ENCODE peak calls at places on chromosomes 11 and 22, in ten cellular contexts. W is dorsolateral prefrontal cortex, M is lower leg skin, G is epithelial cell of esophagus, V is ovary, D is brain microvascular endothelial cell, A is psoas muscle, P is foreskin fibroblast, Q is A549, H is GM23338. C is an unnamed sample.
A peak's percentile ranks its signal among the peaks of the same experiment; 100 is the strongest.

GRCh38 chr11:82858556-82859091 is 41.6 kb downstream of the PRCP start:
- DNase-seq in W (no peak), M (no peak), G (peak; percentile 26), V (no peak), D (peak; percentile 54), A (no peak), P (peak; percentile 60), Q (no peak), H (no peak), C (peak; percentile 23)

GRCh38 chr11:73493838-73494598 is 103.9 kb downstream of the FAM168A start:
- DNase-seq in W (no peak), M (peak; percentile 15), G (peak; percentile 88), V (no peak), D (peak; percentile 80), A (no peak), P (peak; percentile 85), Q (no peak), H (peak; percentile 84), C (peak; percentile 27)

GRCh38 chr22:48720662-48721393 is 1106.8 kb downstream of the BRD1 start:
- DNase-seq in W (peak; percentile 26), M (no peak), G (no peak), V (no peak), D (no peak), A (no peak), P (no peak), Q (no peak), H (no peak), C (no peak)

GRCh38 chr22:38079804-38080203 is 4.2 kb downstream of the SLC16A8 start:
- DNase-seq in W (no peak), M (no peak), G (no peak), V (no peak), D (no peak), A (no peak), P (no peak), Q (no peak), H (no peak), C (no peak)

GRCh38 chr22:22487059-22487458 is 21.5 kb downstream of the ZNF280B start:
- DNase-seq in W (no peak), M (no peak), G (no peak), V (no peak), D (no peak), A (no peak), P (no peak), Q (no peak), H (no peak), C (no peak)

GRCh38 chr11:129286813-129287212 is 88.8 kb upstream of the BARX2 start:
- DNase-seq in W (no peak), M (no peak), G (no peak), V (no peak), D (no peak), A (no peak), P (no peak), Q (no peak), H (no peak), C (no peak)

GRCh38 chr11:122271167-122271566 is 155.2 kb upstream of the BLID start:
- DNase-seq in W (no peak), M (no peak), G (no peak), V (no peak), D (no peak), A (no peak), P (no peak), Q (no peak), H (no peak), C (no peak)

GRCh38 chr11:43557553-43558031 is 122.9 kb upstream of the HSD17B12 start:
- DNase-seq in W (no peak), M (no peak), G (no peak), V (peak; percentile 57), D (no peak), A (no peak), P (no peak), Q (no peak), H (peak; percentile 67), C (no peak)

GRCh38 chr11:105137286-105137685 is 2.3 kb downstream of the CARD18 start:
- DNase-seq in W (no peak), M (no peak), G (peak; percentile 63), V (no peak), D (peak; percentile 51), A (no peak), P (no peak), Q (no peak), H (no peak), C (no peak)

GRCh38 chr11:120646206-120646605 is 134.7 kb downstream of the GRIK4 start:
- DNase-seq in W (no peak), M (no peak), G (no peak), V (no peak), D (no peak), A (no peak), P (no peak), Q (no peak), H (peak; percentile 52), C (no peak)

GRCh38 chr11:61695917-61696316 is 15.7 kb downstream of the DAGLA start:
- DNase-seq in W (peak; percentile 71), M (peak; percentile 78), G (peak; percentile 87), V (peak; percentile 81), D (peak; percentile 75), A (peak; percentile 86), P (peak; percentile 57), Q (peak; percentile 83), H (peak; percentile 68), C (no peak)

GRCh38 chr11:73157141-73158010 is 15.3 kb upstream of the FCHSD2 start:
- DNase-seq in W (no peak), M (no peak), G (no peak), V (peak; percentile 66), D (peak; percentile 59), A (peak; percentile 49), P (peak; percentile 74), Q (no peak), H (no peak), C (peak; percentile 61)

GRCh38 chr22:17921871-17922821 is 102.2 kb downstream of the MICAL3 start:
- DNase-seq in W (no peak), M (no peak), G (peak; percentile 68), V (peak; percentile 39), D (no peak), A (no peak), P (no peak), Q (no peak), H (peak; percentile 95), C (no peak)

GRCh38 chr11:17892409-17892808 is 120.4 kb downstream of the SERGEF start:
- DNase-seq in W (no peak), M (no peak), G (peak; percentile 5), V (no peak), D (no peak), A (no peak), P (no peak), Q (no peak), H (no peak), C (no peak)

GRCh38 chr11:17894929-17895658 is 117.8 kb downstream of the SERGEF start:
- DNase-seq in W (peak; percentile 64), M (no peak), G (no peak), V (no peak), D (no peak), A (no peak), P (no peak), Q (no peak), H (no peak), C (no peak)

GRCh38 chr11:17887779-17888178 is 125.1 kb downstream of the SERGEF start:
- DNase-seq in W (no peak), M (no peak), G (no peak), V (no peak), D (peak; percentile 54), A (no peak), P (peak; percentile 6), Q (no peak), H (peak; percentile 78), C (no peak)

DNA sequence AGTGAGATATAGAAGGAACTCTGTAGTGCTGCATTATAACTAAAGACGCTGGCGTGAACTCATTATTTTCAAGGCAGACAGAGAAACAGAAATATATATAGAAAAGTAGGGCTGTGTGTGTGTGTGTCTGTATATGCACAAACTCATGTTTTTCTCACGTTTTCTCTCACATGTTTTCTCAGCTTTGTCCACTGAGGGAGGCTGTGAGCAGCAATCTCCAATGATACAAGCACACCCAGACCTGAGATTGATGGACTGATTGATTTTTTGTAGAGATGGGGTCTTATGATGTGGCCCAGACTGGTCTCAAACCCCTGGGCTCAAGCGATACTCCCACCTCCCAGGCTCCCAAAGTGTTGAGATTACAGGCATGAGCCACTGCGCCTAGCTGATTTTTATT is 122.5 kb downstream of the SERGEF start:
- DNase-seq in W (no peak), M (no peak), G (no peak), V (no peak), D (no peak), A (no peak), P (no peak), Q (no peak), H (peak; percentile 46), C (no peak)
- TF ChIP-seq CTCF in W (no peak), M (no peak), G (no peak), V (no peak), D (no peak), A (no peak), P (peak; percentile 27), Q (no peak), H (peak; percentile 14), C (peak; percentile 40)

DNA sequence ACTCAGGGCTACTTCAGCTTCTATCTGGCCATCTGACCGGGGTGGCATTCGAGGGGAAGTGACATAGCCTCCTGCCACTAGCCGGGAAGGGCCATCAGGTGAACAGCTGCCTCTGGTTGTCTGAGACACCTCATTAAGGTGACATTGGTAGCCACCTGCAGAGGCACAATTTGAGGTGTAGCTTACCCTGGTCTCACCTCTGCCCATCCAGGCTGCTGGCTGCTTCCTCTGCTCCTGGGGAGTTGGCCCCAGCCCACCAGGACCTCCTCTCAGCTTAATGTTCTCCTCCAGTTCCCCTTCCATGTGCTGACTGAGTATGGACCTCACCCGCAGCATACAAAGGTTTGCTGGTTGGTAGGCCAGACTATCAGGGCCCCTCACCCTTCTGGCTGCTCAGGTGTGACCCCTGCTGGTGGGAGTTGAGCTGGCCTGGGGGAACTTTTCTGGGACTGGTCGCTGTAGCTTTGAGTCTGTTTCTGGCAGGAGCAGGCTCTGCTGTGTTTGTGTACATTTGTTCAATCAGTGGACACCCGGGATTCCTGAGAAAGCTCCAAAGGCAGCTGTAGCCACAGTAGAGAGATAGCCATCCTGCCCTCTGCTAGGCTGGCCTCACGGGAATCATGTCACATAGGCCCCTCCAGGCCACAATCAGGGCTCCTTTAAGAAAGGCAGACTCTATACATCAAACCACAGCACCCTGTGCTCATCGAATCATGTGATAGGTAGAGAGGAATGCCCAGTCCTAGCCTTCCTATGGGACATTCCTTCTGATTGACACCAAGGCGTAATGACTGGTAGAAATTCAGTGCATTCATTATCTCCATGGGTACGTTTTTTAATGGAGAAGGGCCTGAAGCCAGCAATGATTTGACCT is 295.1 kb upstream of the PLET1 start:
- DNase-seq in W (peak; percentile 64), M (no peak), G (peak; percentile 38), V (peak; percentile 53), D (peak; percentile 16), A (peak; percentile 54), P (peak; percentile 14), Q (peak; percentile 12), H (peak; percentile 78), C (no peak)
- H3K4me3 ChIP-seq in W (no peak overlapping the region), M (no peak overlapping the region), G (no peak overlapping the region), V (no peak overlapping the region), D (no peak overlapping the region), A (no peak overlapping the region), P (no peak overlapping the region), Q (no peak overlapping the region), H (no peak overlapping the region), C (no peak overlapping the region)

GRCh38 chr11:93694109-93694508 is 32.6 kb downstream of the CEP295 start:
- DNase-seq in W (no peak), M (no peak), G (no peak), V (no peak), D (no peak), A (no peak), P (no peak), Q (no peak), H (no peak), C (no peak)
- TF ChIP-seq CTCF in W (no peak), M (no peak), G (no peak), V (no peak), D (peak; percentile 22), A (no peak), P (no peak), Q (peak; percentile 5), H (no peak), C (peak; percentile 30)

GRCh38 chr11:86695391-86695790 is 23.0 kb upstream of the ME3 start:
- DNase-seq in W (no peak), M (no peak), G (no peak), V (no peak), D (no peak), A (no peak), P (no peak), Q (no peak), H (no peak), C (no peak)
- H3K4me3 ChIP-seq in W (no peak overlapping the region), M (no peak overlapping the region), G (no peak overlapping the region), V (no peak overlapping the region), D (no peak overlapping the region), A (no peak overlapping the region), P (no peak overlapping the region), Q (no peak overlapping the region), H (no peak overlapping the region), C (no peak overlapping the region)

C was measured in AG04450.